ENCODE peak calls at places on chromosomes 11 and 22, in seven cellular contexts. D is breast epithelium; V is brain microvascular endothelial cell; J is AG09309; K is effector memory CD4-positive, alpha-beta T cell; F is PC-9; P is Caco-2. S is an unnamed sample.

GRCh38 chr11:96817488-96817887 is 427.7 kb downstream of the JRKL start:
- DNase-seq in D (no peak), V (no peak), J (no peak), K (no peak), F (no peak), P (no peak), S (no peak)

GRCh38 chr22:27687984-27688545 is 113.5 kb downstream of the MN1 start:
- DNase-seq in D (no peak), V (no peak), J (no peak), K (no peak), F (peak; percentile 68), P (peak; percentile 35), S (no peak)

GRCh38 chr11:123601136-123601535 is 53.3 kb downstream of the SCN3B start:
- DNase-seq in D (no peak), V (peak; percentile 14), J (peak; percentile 58), K (no peak), F (no peak), P (no peak), S (no peak)

GRCh38 chr11:70194792-70195791 is 8.0 kb upstream of the FADD start:
- DNase-seq in D (peak; percentile 79), V (no peak), J (no peak), K (no peak), F (peak; percentile 29), P (no peak), S (no peak)

GRCh38 chr22:23862103-23862502 is 4.4 kb downstream of the SLC2A11 start:
- DNase-seq in D (no peak), V (peak; percentile 34), J (no peak), K (no peak), F (no peak), P (peak; percentile 73), S (no peak)

GRCh38 chr11:126339866-126340434 is 15.5 kb upstream of the ST3GAL4 start:
- DNase-seq in D (peak; percentile 33), V (no peak), J (no peak), K (no peak), F (peak; percentile 97), P (no peak), S (no peak)

GRCh38 chr22:32880906-32881596 is 79.5 kb downstream of the TIMP3 start:
- DNase-seq in D (no peak), V (peak; percentile 72), J (no peak), K (no peak), F (no peak), P (no peak), S (no peak)

GRCh38 chr11:46461461-46461927 is 69.9 kb upstream of the CHRM4 start:
- DNase-seq in D (no peak), V (no peak), J (no peak), K (no peak), F (no peak), P (no peak), S (no peak)

GRCh38 chr11:95892892-95893570 is 30.9 kb downstream of the MTMR2 start:
- DNase-seq in D (no peak), V (no peak), J (no peak), K (no peak), F (no peak), P (no peak), S (no peak)

GRCh38 chr22:46444390-46444854 is 93.0 kb downstream of the CELSR1 start:
- DNase-seq in D (no peak), V (no peak), J (no peak), K (no peak), F (no peak), P (peak; percentile 35), S (no peak)

GRCh38 chr22:39173787-39174497 is 21.5 kb upstream of the CBX7 start:
- DNase-seq in D (no peak), V (no peak), J (no peak), K (peak; percentile 31), F (no peak), P (no peak), S (no peak)

GRCh38 chr22:17817511-17818065 is 43.3 kb upstream of the BID start:
- DNase-seq in D (no peak), V (no peak), J (no peak), K (no peak), F (no peak), P (no peak), S (no peak)

GRCh38 chr11:10304495-10305261 is at the start of gene ADM:
- DNase-seq in D (peak; percentile 84), V (peak; percentile 92), J (peak; percentile 90), K (peak; percentile 17), F (peak; percentile 78), P (peak; percentile 95), S (no peak)

GRCh38 chr22:31118046-31118820 is 4.5 kb upstream of the INPP5J start:
- DNase-seq in D (no peak), V (no peak), J (no peak), K (no peak), F (no peak), P (no peak), S (no peak)

DNA sequence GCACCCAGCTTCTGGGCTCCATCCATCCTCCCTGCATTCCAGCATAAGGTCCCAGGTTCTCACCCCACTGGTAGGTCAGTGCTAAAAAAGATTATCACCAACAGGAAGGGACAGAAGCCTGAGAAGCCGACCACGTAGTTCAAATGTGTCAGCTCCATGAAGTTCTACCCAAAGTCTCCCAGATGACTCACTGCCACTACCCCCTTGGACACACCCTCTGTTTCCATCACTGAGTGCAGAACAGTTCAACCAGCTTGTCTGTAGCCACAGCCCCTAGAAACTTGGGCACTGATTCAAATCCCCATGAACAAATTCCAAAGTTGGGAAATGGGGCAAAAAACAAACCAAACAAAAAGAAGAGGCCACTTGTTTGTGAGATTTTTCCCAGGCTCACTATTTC is 24.4 kb upstream of the FLI1 start:
- DNase-seq in D (no peak), V (peak; percentile 44), J (no peak), K (no peak), F (no peak), P (no peak), S (no peak)
- H3K4me3 ChIP-seq in D (no peak overlapping the region), V (no peak overlapping the region), J (no peak overlapping the region), K (no peak overlapping the region), F (no peak overlapping the region), P (no peak overlapping the region), S (no peak overlapping the region)

DNA sequence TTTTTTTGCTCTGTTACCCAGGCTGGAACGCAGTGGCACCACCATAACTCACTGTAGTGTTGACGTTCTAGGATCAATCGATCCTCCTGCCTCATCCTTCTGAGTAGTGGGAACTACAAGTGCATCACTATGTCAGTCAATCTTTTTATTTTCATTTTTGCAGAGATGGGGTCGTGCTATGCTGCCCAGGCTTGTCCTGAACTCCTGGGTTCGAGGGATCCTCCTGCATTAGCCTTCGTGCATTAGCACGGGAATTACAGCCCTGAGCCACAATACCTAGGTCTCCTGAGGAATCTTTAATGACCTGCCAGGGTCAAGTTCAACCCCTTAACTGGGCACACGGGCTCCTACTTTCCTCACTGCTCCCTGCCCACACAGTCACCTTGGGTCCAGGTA is 4.4 kb downstream of the APOL3 start:
- DNase-seq in D (no peak), V (no peak), J (no peak), K (no peak), F (no peak), P (no peak), S (no peak)
- H3K4me3 ChIP-seq in D (peak overlapping the region; percentile 47), V (peak overlapping the region; percentile 44), J (peak overlapping the region; percentile 43), K (peak overlapping the region; percentile 69), F (no peak overlapping the region), P (no peak overlapping the region), S (no peak overlapping the region)

GRCh38 chr11:68273056-68273738 is 1.4 kb upstream of the C11orf24 start:
- DNase-seq in D (no peak), V (no peak), J (no peak), K (no peak), F (no peak), P (no peak), S (no peak)
- H3K4me3 ChIP-seq in D (no peak overlapping the region), V (no peak overlapping the region), J (no peak overlapping the region), K (no peak overlapping the region), F (peak overlapping the region; percentile 77), P (peak overlapping the region; percentile 8), S (no peak overlapping the region)

GRCh38 chr11:35079581-35079980 is 59.4 kb upstream of the CD44 start:
- DNase-seq in D (no peak), V (no peak), J (no peak), K (no peak), F (no peak), P (no peak), S (no peak)

GRCh38 chr11:35083181-35084061 is 55.5 kb upstream of the CD44 start:
- DNase-seq in D (peak; percentile 72), V (peak; percentile 99), J (peak; percentile 100), K (peak; percentile 76), F (peak; percentile 97), P (no peak), S (peak; percentile 71)

GRCh38 chr11:35084817-35085424 is 54.0 kb upstream of the CD44 start:
- DNase-seq in D (no peak), V (no peak), J (no peak), K (no peak), F (no peak), P (no peak), S (no peak)

GRCh38 chr11:35085766-35086165 is 53.2 kb upstream of the CD44 start:
- DNase-seq in D (no peak), V (no peak), J (no peak), K (no peak), F (no peak), P (no peak), S (no peak)

GRCh38 chr11:35082322-35083180 is 56.4 kb upstream of the CD44 start:
- DNase-seq in D (peak; percentile 41), V (peak; percentile 89), J (no peak), K (peak; percentile 85), F (peak; percentile 95), P (peak; percentile 26), S (peak; percentile 66)
- H3K4me3 ChIP-seq in D (no peak overlapping the region), V (peak overlapping the region; percentile 9), J (peak overlapping the region; percentile 10), K (peak overlapping the region; percentile 37), F (peak overlapping the region; percentile 39), P (no peak overlapping the region), S (no peak overlapping the region)

GRCh38 chr11:57643802-57644201 is 5.9 kb downstream of the YPEL4 start:
- DNase-seq in D (no peak), V (no peak), J (no peak), K (no peak), F (no peak), P (no peak), S (no peak)
- H3K4me3 ChIP-seq in D (no peak overlapping the region), V (no peak overlapping the region), J (no peak overlapping the region), K (no peak overlapping the region), F (no peak overlapping the region), P (no peak overlapping the region), S (no peak overlapping the region)

DNA sequence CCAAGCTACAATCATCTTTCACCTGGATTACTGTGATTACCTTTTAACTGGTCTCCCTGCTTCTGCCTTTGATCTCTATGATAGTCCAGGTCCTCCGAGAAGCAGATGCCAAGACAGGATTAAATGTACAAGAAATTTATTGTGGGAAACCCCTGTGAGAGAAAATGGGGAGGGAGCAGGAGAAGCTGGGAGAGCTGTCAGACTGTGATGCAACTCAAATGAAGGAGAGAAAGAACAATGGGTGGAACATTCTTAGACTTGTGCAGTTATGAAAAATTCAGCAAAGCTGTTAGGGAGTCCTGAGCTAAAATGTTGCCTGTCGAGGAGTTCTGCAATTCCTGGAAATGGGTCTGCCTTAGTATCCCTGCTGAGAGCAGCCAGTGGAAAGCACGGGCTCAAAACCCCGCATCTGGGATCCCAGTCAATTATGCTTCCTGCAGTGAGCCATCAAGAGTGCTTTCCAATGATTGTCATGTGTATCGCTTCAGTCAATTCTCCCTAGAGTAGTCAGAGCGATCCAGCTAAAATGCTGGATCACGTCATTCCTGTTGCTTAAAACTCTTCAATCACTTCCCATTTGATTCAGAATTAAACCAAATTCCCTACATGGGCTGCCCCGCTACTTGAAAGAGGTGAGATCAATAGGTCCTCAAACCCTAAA is 16.5 kb upstream of the CSTF3 start:
- DNase-seq in D (no peak), V (no peak), J (no peak), K (no peak), F (peak; percentile 15), P (no peak), S (no peak)
- H3K4me3 ChIP-seq in D (no peak overlapping the region), V (no peak overlapping the region), J (no peak overlapping the region), K (no peak overlapping the region), F (no peak overlapping the region), P (no peak overlapping the region), S (no peak overlapping the region)

GRCh38 chr11:11396290-11397042 is 43.4 kb upstream of the CSNK2A3 start:
- DNase-seq in D (no peak), V (peak; percentile 84), J (peak; percentile 89), K (no peak), F (no peak), P (no peak), S (no peak)
- H3K4me3 ChIP-seq in D (no peak overlapping the region), V (no peak overlapping the region), J (no peak overlapping the region), K (no peak overlapping the region), F (no peak overlapping the region), P (no peak overlapping the region), S (no peak overlapping the region)

S was measured in NT2/D1.